ENCODE peak calls at places on chromosomes 11 and 22, in seven cellular contexts. F, X, C, U, M, T and E are unnamed samples.

GRCh38 chr11:29448246-29448877 is 568.5 kb downstream of the KCNA4 start:
- DNase-seq in F (peak), X (no peak), C (no peak), U (no peak), M (peak), T (peak), E (peak)

GRCh38 chr11:74710291-74710938 is 20.8 kb downstream of the CHRDL2 start:
- DNase-seq in F (no peak), X (no peak), C (no peak), U (no peak), M (no peak), T (no peak), E (peak)

GRCh38 chr11:75626692-75627536 is 41.9 kb downstream of the MAP6 start:
- DNase-seq in F (peak), X (no peak), C (no peak), U (no peak), M (no peak), T (no peak), E (peak)

GRCh38 chr22:47056776-47057470 is 294.5 kb downstream of the TBC1D22A start:
- DNase-seq in F (no peak), X (no peak), C (no peak), U (no peak), M (no peak), T (no peak), E (no peak)

GRCh38 chr11:69008774-69009440 is 4.1 kb downstream of the MRGPRF start:
- DNase-seq in F (peak), X (peak), C (peak), U (peak), M (no peak), T (peak), E (peak)

GRCh38 chr11:74680035-74680671 is 51.1 kb downstream of the CHRDL2 start:
- DNase-seq in F (no peak), X (no peak), C (no peak), U (no peak), M (no peak), T (no peak), E (no peak)

GRCh38 chr11:76729214-76729613 is 53.9 kb upstream of the TSKU start:
- DNase-seq in F (no peak), X (no peak), C (no peak), U (no peak), M (no peak), T (no peak), E (no peak)

GRCh38 chr22:32322986-32323385 is 34.7 kb upstream of the RFPL3 start:
- DNase-seq in F (no peak), X (no peak), C (no peak), U (no peak), M (no peak), T (no peak), E (no peak)

GRCh38 chr11:83006877-83007330 is 64.8 kb downstream of the RAB30 start:
- DNase-seq in F (no peak), X (no peak), C (no peak), U (no peak), M (no peak), T (no peak), E (no peak)

GRCh38 chr11:70511345-70511744 is 113.0 kb downstream of the CTTN start:
- DNase-seq in F (no peak), X (no peak), C (no peak), U (no peak), M (no peak), T (no peak), E (no peak)

GRCh38 chr22:26904483-26904882 is 247.1 kb downstream of the MIAT start:
- DNase-seq in F (no peak), X (no peak), C (no peak), U (no peak), M (no peak), T (no peak), E (no peak)

GRCh38 chr11:69627551-69627950 is 13.4 kb upstream of the CCND1 start:
- DNase-seq in F (no peak), X (no peak), C (no peak), U (no peak), M (no peak), T (no peak), E (no peak)

GRCh38 chr11:19025799-19026406 is 34.6 kb downstream of the MRGPRX2 start:
- DNase-seq in F (peak), X (no peak), C (no peak), U (peak), M (no peak), T (no peak), E (no peak)

GRCh38 chr11:119254239-119254638 is 48.1 kb downstream of the CBL start:
- DNase-seq in F (no peak), X (no peak), C (no peak), U (no peak), M (no peak), T (no peak), E (no peak)

DNA sequence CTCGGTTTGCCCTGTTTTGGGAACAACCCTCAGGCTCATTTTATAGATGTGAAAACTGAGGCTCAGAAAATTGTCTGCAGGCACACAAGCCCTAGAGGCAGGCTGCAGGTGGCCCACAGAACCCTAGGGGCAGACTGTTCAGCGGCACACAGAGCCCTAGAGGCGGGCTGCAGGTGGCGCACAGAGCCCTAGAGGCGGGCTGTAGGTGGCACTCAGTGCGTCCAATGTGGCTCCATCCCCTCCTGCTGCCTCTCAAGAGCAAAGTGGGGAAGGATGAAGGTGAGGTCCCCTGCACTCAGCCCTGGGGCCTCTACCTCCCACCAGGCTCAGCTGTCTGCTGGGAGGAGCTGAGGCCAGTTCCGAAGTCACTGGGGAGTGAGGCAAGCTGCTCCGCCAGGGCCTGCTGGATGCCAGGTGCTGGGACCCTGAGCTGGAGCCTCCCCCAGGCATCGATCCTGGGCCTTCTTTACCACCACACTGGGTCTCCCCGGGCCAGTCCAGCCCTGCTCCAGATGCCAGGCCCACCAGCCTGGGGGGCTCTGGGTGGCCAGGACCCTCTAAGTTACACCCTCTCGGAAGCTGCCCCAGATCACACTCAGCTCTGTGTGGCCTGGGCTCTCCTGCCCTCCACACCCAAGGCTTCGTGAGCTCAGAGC is 2.3 kb downstream of the ACY3 start:
- DNase-seq in F (no peak), X (no peak), C (no peak), U (peak), M (peak), T (no peak), E (no peak)
- TF ChIP-seq CTCF in F (peak), X (no peak), C (peak), U (no peak), M (no peak), T (peak), E (peak)

GRCh38 chr11:33987975-33988580 is 63.5 kb upstream of the CAPRIN1 start:
- DNase-seq in F (peak), X (peak), C (no peak), U (peak), M (peak), T (peak), E (peak)
- TF ChIP-seq CTCF in F (peak), X (peak), C (peak), U (peak), M (peak), T (peak), E (peak)

GRCh38 chr22:41285820-41286638 is at the start of gene RANGAP1:
- DNase-seq in F (peak), X (peak), C (peak), U (peak), M (peak), T (peak), E (peak)
- TF ChIP-seq CTCF in F (peak), X (no peak), C (peak), U (peak), M (no peak), T (peak), E (peak)

GRCh38 chr22:39559456-39560105 is 11.0 kb upstream of the CACNA1I start:
- DNase-seq in F (peak), X (no peak), C (no peak), U (no peak), M (peak), T (no peak), E (no peak)
- TF ChIP-seq CTCF in F (peak), X (no peak), C (peak), U (peak), M (peak), T (peak), E (peak)

DNA sequence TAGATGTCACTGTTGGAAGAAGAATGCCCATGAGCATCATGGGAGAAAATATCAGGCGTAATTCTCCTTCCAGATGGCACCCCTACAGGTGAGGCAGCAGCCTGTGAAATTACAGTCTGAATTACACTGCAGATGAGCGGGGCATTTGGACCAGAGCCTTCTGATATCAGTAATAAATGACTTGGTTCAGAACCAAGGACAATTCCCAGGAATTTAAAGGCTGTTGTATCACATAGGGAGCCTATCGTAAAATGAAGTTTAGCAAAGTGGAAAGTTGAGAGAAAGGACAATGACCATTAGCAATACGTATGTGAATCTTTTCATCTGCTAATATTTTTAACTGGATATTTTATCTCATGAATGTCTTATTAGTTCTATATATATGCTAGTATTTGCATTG is 61.3 kb downstream of the PRMT3 start:
- DNase-seq in F (no peak), X (no peak), C (no peak), U (no peak), M (no peak), T (no peak), E (peak)
- TF ChIP-seq CTCF in F (no peak), X (no peak), C (no peak), U (no peak), M (no peak), T (no peak), E (no peak)

GRCh38 chr22:17997456-17997855 is 26.9 kb downstream of the MICAL3 start:
- DNase-seq in F (peak), X (no peak), C (peak), U (no peak), M (no peak), T (no peak), E (no peak)

GRCh38 chr22:17999851-18000250 is 24.5 kb downstream of the MICAL3 start:
- DNase-seq in F (no peak), X (no peak), C (no peak), U (no peak), M (no peak), T (no peak), E (no peak)

GRCh38 chr22:18000441-18001039 is 23.8 kb downstream of the MICAL3 start:
- DNase-seq in F (no peak), X (no peak), C (no peak), U (no peak), M (peak), T (no peak), E (no peak)

GRCh38 chr22:17998913-17999312 is 25.4 kb downstream of the MICAL3 start:
- DNase-seq in F (no peak), X (no peak), C (no peak), U (no peak), M (no peak), T (no peak), E (no peak)

DNA sequence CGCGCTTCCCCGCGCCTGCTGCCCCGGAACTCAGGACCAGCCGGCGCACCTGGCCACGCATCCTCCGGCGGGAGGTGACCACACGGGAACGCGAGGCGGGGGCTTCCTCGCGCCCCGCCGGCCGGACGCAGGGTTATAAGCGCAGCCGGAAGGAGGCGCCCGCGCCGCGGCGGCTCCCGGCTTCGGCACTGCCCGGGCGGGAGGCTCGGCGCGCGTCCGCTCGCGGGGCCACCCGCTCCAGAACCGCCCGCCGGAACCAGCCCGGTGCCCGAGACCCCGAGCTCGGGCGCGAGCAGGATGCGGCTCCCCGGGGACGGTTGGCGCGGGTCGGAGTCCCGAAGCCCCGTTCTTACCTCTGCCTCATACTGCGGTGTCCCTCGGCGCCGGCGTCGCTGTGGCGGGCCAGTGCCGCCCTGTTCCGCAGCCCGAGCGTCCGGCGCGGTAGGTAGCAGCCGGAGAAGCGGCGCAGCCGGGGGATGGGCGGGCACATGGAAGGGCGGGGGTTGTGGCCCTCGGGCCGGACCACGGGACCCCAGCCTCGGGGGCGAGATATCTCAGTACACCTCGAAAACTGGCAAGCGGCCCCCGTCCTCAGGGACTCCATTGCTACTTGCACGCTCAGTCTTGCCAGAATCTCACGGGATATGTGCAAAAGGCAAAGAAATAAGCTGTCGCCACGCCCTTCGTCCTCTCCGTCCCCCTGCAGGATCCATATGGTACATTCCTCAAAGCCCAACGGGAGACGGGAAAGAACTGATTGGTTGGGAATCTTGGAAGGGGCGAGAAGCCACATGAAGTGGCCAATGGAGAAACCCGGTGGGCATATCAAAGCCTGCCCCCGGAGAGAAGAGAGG is 23.1 kb downstream of the MICAL3 start:
- DNase-seq in F (peak), X (peak), C (peak), U (peak), M (peak), T (peak), E (peak)
- TF ChIP-seq CTCF in F (peak), X (no peak), C (no peak), U (peak), M (peak), T (no peak), E (peak)